ENCODE peak calls at places on chromosomes 12 and 14, in five cellular contexts. A, R, F, Z and D are unnamed samples.

GRCh38 chr12:22164101-22164500 is 118.1 kb downstream of the CMAS start:
- DNase-seq in Z (no peak), F (no peak), A (no peak), R (no peak), D (no peak)

GRCh38 chr12:5969974-5970690 is 25.1 kb upstream of the ANO2 start:
- DNase-seq in A (no peak), R (no peak), Z (no peak), F (no peak), D (no peak)

GRCh38 chr12:16358896-16359295 is 11.5 kb downstream of the MGST1 start:
- DNase-seq in Z (no peak), R (no peak), A (no peak), F (no peak), D (no peak)

GRCh38 chr12:8950287-8950574 is 786 bp upstream of the M6PR start:
- DNase-seq in A (no peak), F (no peak), R (no peak), Z (no peak), D (no peak)

GRCh38 chr14:60274448-60274847 is 25.4 kb downstream of the PPM1A start:
- DNase-seq in A (no peak), R (no peak), F (no peak), Z (no peak), D (no peak)

GRCh38 chr12:113005759-113006158 is 27.4 kb downstream of the OAS2 start:
- DNase-seq in Z (no peak), A (peak; percentile 62), R (no peak), F (no peak), D (no peak)

GRCh38 chr12:79764641-79765040 is 73.9 kb upstream of the PAWR start:
- DNase-seq in R (no peak), Z (no peak), F (no peak), A (no peak), D (no peak)

GRCh38 chr12:122368361-122369073 is 54.0 kb downstream of the CLIP1 start:
- DNase-seq in A (no peak), R (no peak), F (no peak), Z (no peak), D (no peak)

GRCh38 chr14:43475762-43476161 is 1031.3 kb downstream of the FSCB start:
- DNase-seq in Z (no peak), F (no peak), R (no peak), A (no peak), D (no peak)

GRCh38 chr14:64800000-64800399 is 79.7 kb downstream of the SPTB start:
- DNase-seq in R (no peak), F (peak; percentile 38), A (no peak), Z (no peak), D (peak; percentile 15)

GRCh38 chr14:35695647-35696046 is 113.4 kb downstream of the RALGAPA1 start:
- DNase-seq in R (no peak), F (no peak), A (no peak), Z (no peak), D (no peak)

GRCh38 chr14:95310635-95311380 is 8.9 kb downstream of the CLMN start:
- DNase-seq in Z (no peak), F (no peak), A (no peak), R (no peak), D (no peak)

GRCh38 chr12:161823-162222 is 52.1 kb downstream of the SLC6A12 start:
- DNase-seq in R (no peak), F (no peak), A (no peak), Z (no peak), D (no peak)

GRCh38 chr12:30837595-30837994 is 82.8 kb upstream of the CAPRIN2 start:
- DNase-seq in A (no peak), F (no peak), Z (no peak), R (no peak), D (no peak)

GRCh38 chr12:47935196-47935595 is 28.2 kb upstream of the TMEM106C start:
- DNase-seq in Z (no peak), F (no peak), A (no peak), R (no peak), D (no peak)

GRCh38 chr12:125132698-125133400 is 67.6 kb downstream of the AACS start:
- DNase-seq in F (no peak), Z (no peak), R (no peak), A (no peak), D (no peak)

GRCh38 chr12:118359541-118359915 is 13.2 kb downstream of the TAOK3 start:
- DNase-seq in A (no peak), Z (no peak), R (no peak), F (no peak), D (no peak)

GRCh38 chr12:45794422-45794821 is 64.9 kb downstream of the ARID2 start:
- DNase-seq in Z (no peak), R (no peak), F (no peak), A (no peak), D (no peak)

GRCh38 chr12:47775100-47775911 is 2.3 kb downstream of the SLC48A1 start:
- DNase-seq in A (no peak), Z (peak; percentile 53), F (no peak), R (peak; percentile 47), D (no peak)

GRCh38 chr12:75329918-75330826 is at the start of gene CAPS2:
- DNase-seq in A (peak; percentile 94), R (peak; percentile 83), F (peak; percentile 84), Z (peak; percentile 72), D (peak; percentile 66)

GRCh38 chr14:42869681-42870080 is 1263.0 kb downstream of the LRFN5 start:
- DNase-seq in A (no peak), Z (no peak), R (no peak), F (no peak), D (no peak)

GRCh38 chr12:1947081-1947480 is 28.6 kb upstream of the CACNA2D4 start:
- DNase-seq in A (no peak), F (no peak), Z (no peak), R (no peak), D (no peak)